ENCODE peak calls at places on chromosome 6, in four cellular contexts. One of them, this sample, is unnamed.

GRCh38 chr6:79084693-79085092 is 6.6 kb upstream of the PHIP start:
- DNase-seq in B cell: no peak
- DNase-seq in NCI-H345: no peak
- DNase-seq in activated CD4-positive, alpha-beta T cell treated with anti-CD3 and anti-CD28 coated beads for 4 hours: no peak
- DNase-seq in this sample: no peak

GRCh38 chr6:79755967-79756366 is 124.8 kb downstream of the SH3BGRL2 start:
- DNase-seq in activated CD4-positive, alpha-beta T cell treated with anti-CD3 and anti-CD28 coated beads for 4 hours: no peak
- DNase-seq in NCI-H345: no peak
- DNase-seq in B cell: no peak
- DNase-seq in this sample: no peak

GRCh38 chr6:133973109-133973971 is 20.3 kb downstream of the TBPL1 start:
- DNase-seq in activated CD4-positive, alpha-beta T cell treated with anti-CD3 and anti-CD28 coated beads for 4 hours: no peak
- DNase-seq in NCI-H345: peak
- DNase-seq in B cell: peak
- DNase-seq in this sample: no peak

GRCh38 chr6:142566628-142567396 is 265.0 kb downstream of the ADGRG6 start:
- DNase-seq in activated CD4-positive, alpha-beta T cell treated with anti-CD3 and anti-CD28 coated beads for 4 hours: peak
- DNase-seq in NCI-H345: peak
- DNase-seq in B cell: peak
- DNase-seq in this sample: peak

GRCh38 chr6:39118921-39119320 is 3.9 kb upstream of the SAYSD1 start:
- DNase-seq in activated CD4-positive, alpha-beta T cell treated with anti-CD3 and anti-CD28 coated beads for 4 hours: no peak
- DNase-seq in B cell: no peak
- DNase-seq in NCI-H345: no peak
- DNase-seq in this sample: no peak

GRCh38 chr6:43838276-43839036 is 68.4 kb downstream of the VEGFA start:
- DNase-seq in NCI-H345: no peak
- DNase-seq in B cell: peak
- DNase-seq in activated CD4-positive, alpha-beta T cell treated with anti-CD3 and anti-CD28 coated beads for 4 hours: no peak
- DNase-seq in this sample: peak

GRCh38 chr6:13373488-13373886 is 45.1 kb upstream of the TBC1D7 start:
- DNase-seq in activated CD4-positive, alpha-beta T cell treated with anti-CD3 and anti-CD28 coated beads for 4 hours: no peak
- DNase-seq in NCI-H345: no peak
- DNase-seq in B cell: no peak
- DNase-seq in this sample: no peak

GRCh38 chr6:41374618-41375590 is 39.5 kb downstream of the NCR2 start:
- DNase-seq in B cell: peak
- DNase-seq in NCI-H345: no peak
- DNase-seq in activated CD4-positive, alpha-beta T cell treated with anti-CD3 and anti-CD28 coated beads for 4 hours: no peak
- DNase-seq in this sample: no peak

GRCh38 chr6:135250751-135251356 is 69.7 kb downstream of the MYB start:
- DNase-seq in B cell: no peak
- DNase-seq in activated CD4-positive, alpha-beta T cell treated with anti-CD3 and anti-CD28 coated beads for 4 hours: no peak
- DNase-seq in NCI-H345: peak
- DNase-seq in this sample: peak

GRCh38 chr6:161143663-161144430 is 130.0 kb downstream of the AGPAT4 start:
- DNase-seq in activated CD4-positive, alpha-beta T cell treated with anti-CD3 and anti-CD28 coated beads for 4 hours: no peak
- DNase-seq in NCI-H345: no peak
- DNase-seq in B cell: no peak
- DNase-seq in this sample: no peak

GRCh38 chr6:37058084-37058586 is 52.7 kb downstream of the FGD2 start:
- DNase-seq in activated CD4-positive, alpha-beta T cell treated with anti-CD3 and anti-CD28 coated beads for 4 hours: no peak
- DNase-seq in B cell: no peak
- DNase-seq in NCI-H345: no peak
- DNase-seq in this sample: peak

This sample was measured in islet precursor cell.